ENCODE peak calls at places on chromosomes 16 and 17, in four cellular contexts. One of them, this sample, is unnamed.

GRCh38 chr16:23962001-23962400 is 126.2 kb downstream of the PRKCB start:
- DNase-seq in K562: no peak
- DNase-seq in GM12878: no peak
- DNase-seq in HepG2: no peak
- DNase-seq in this sample: no peak

GRCh38 chr17:21463204-21463661 is 87.1 kb downstream of the KCNJ12 start:
- DNase-seq in HepG2: no peak
- DNase-seq in K562: peak
- DNase-seq in GM12878: no peak
- DNase-seq in this sample: no peak

GRCh38 chr16:56310685-56311084 is 114.7 kb downstream of the AMFR start:
- DNase-seq in K562: no peak
- DNase-seq in GM12878: no peak
- DNase-seq in HepG2: no peak
- DNase-seq in this sample: no peak

GRCh38 chr17:4087911-4088693 is 54.7 kb downstream of the ZZEF1 start:
- DNase-seq in K562: no peak
- DNase-seq in HepG2: no peak
- DNase-seq in GM12878: no peak
- DNase-seq in this sample: no peak

GRCh38 chr16:17437142-17437720 is 33.5 kb downstream of the XYLT1 start:
- DNase-seq in GM12878: no peak
- DNase-seq in HepG2: no peak
- DNase-seq in K562: no peak
- DNase-seq in this sample: no peak

GRCh38 chr17:15255713-15256454 is 9.2 kb downstream of the PMP22 start:
- DNase-seq in K562: no peak
- DNase-seq in HepG2: no peak
- DNase-seq in GM12878: no peak
- DNase-seq in this sample: no peak

GRCh38 chr16:78748471-78748929 is 649.0 kb downstream of the WWOX start:
- DNase-seq in HepG2: no peak
- DNase-seq in K562: no peak
- DNase-seq in GM12878: no peak
- DNase-seq in this sample: no peak

GRCh38 chr16:53745753-53746258 is 41.9 kb downstream of the FTO start:
- DNase-seq in GM12878: no peak
- DNase-seq in K562: peak
- DNase-seq in HepG2: no peak
- DNase-seq in this sample: no peak

GRCh38 chr17:28344011-28344410 is 8.4 kb downstream of the TNFAIP1 start:
- DNase-seq in GM12878: no peak
- DNase-seq in HepG2: no peak
- DNase-seq in K562: no peak
- DNase-seq in this sample: no peak

GRCh38 chr16:71859751-71860521 is 14.2 kb downstream of the ATXN1L start:
- DNase-seq in GM12878: no peak
- DNase-seq in HepG2: no peak
- DNase-seq in K562: no peak
- DNase-seq in this sample: no peak

GRCh38 chr17:33192961-33193911 is 99.9 kb downstream of the ASIC2 start:
- DNase-seq in HepG2: no peak
- DNase-seq in K562: no peak
- DNase-seq in GM12878: no peak
- DNase-seq in this sample: no peak

GRCh38 chr17:51056813-51057510 is 63.7 kb downstream of the SPAG9 start:
- DNase-seq in GM12878: no peak
- DNase-seq in HepG2: peak
- DNase-seq in K562: peak
- DNase-seq in this sample: no peak

GRCh38 chr17:16418684-16419066 is 3.3 kb downstream of the TRPV2 start:
- DNase-seq in GM12878: no peak
- DNase-seq in K562: no peak
- DNase-seq in HepG2: no peak
- DNase-seq in this sample: no peak

GRCh38 chr16:87584975-87585374 is 17.3 kb upstream of the JPH3 start:
- DNase-seq in HepG2: no peak
- DNase-seq in K562: no peak
- DNase-seq in GM12878: no peak
- DNase-seq in this sample: no peak

GRCh38 chr17:81022371-81022729 is 12.6 kb upstream of the BAIAP2 start:
- DNase-seq in HepG2: no peak
- DNase-seq in K562: peak
- DNase-seq in GM12878: no peak
- DNase-seq in this sample: no peak

GRCh38 chr17:74096456-74096855 is 107.0 kb upstream of the RPL38 start:
- DNase-seq in HepG2: no peak
- DNase-seq in K562: no peak
- DNase-seq in GM12878: no peak
- DNase-seq in this sample: no peak

GRCh38 chr16:67509016-67509415 is 19.6 kb upstream of the RIPOR1 start:
- DNase-seq in HepG2: no peak
- DNase-seq in K562: no peak
- DNase-seq in GM12878: no peak
- DNase-seq in this sample: no peak

GRCh38 chr17:32516940-32517711 is 30.3 kb downstream of the CDK5R1 start:
- DNase-seq in GM12878: no peak
- DNase-seq in HepG2: no peak
- DNase-seq in K562: no peak
- DNase-seq in this sample: no peak

DNA sequence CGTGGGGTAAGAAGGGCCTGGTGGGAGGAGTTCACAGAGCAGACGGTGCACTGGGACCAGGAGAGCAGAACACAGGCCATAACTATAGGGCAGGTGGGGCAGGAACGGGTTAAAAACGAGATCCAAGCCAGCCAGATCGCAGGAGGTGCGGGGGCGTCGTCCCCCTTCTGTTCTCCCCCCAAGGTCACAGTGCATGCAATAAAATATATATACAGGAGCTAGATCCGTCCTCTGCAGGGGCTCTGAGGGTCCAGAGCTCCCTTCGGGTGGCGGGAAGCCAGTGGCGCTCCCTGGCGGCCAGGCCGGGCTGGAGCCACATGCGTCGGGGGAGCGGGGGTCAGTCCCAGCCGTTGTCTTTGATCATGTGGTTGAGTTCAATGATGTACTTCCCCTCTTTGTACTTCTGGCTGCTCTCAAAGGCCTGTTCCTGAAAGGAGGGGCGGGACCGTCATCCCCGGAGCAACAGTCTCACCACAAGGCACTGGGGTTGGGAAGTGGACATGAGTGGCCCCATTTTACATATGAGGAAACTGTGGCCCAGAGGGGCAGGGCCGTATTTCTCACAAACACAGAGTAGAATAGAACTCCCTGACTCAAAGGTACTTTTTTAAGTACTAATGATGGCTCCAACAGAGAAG is 768 bp upstream of the TBX6 start:
- DNase-seq in HepG2: peak
- DNase-seq in GM12878: peak
- DNase-seq in K562: peak
- DNase-seq in this sample: peak
- TF ChIP-seq TAF1 in HepG2: no peak
- TF ChIP-seq TAF1 in GM12878: peak
- TF ChIP-seq TAF1 in K562: no peak
- TF ChIP-seq TAF1 in this sample: no peak

GRCh38 chr16:35746963-35747657 is 2287.7 kb downstream of the TP53TG3F start:
- DNase-seq in GM12878: no peak
- DNase-seq in HepG2: no peak
- DNase-seq in K562: no peak
- DNase-seq in this sample: peak
- TF ChIP-seq POLR2AphosphoS5 in GM12878: no peak
- TF ChIP-seq POLR2AphosphoS5 in HepG2: no peak
- TF ChIP-seq POLR2AphosphoS5 in K562: no peak
- TF ChIP-seq POLR2AphosphoS5 in this sample: no peak

GRCh38 chr17:1764274-1764673 is 2.4 kb downstream of the SERPINF1 start:
- DNase-seq in K562: no peak
- DNase-seq in HepG2: no peak
- DNase-seq in GM12878: no peak
- DNase-seq in this sample: no peak
- TF ChIP-seq TAF1 in K562: no peak
- TF ChIP-seq TAF1 in HepG2: no peak
- TF ChIP-seq TAF1 in GM12878: no peak
- TF ChIP-seq TAF1 in this sample: no peak

DNA sequence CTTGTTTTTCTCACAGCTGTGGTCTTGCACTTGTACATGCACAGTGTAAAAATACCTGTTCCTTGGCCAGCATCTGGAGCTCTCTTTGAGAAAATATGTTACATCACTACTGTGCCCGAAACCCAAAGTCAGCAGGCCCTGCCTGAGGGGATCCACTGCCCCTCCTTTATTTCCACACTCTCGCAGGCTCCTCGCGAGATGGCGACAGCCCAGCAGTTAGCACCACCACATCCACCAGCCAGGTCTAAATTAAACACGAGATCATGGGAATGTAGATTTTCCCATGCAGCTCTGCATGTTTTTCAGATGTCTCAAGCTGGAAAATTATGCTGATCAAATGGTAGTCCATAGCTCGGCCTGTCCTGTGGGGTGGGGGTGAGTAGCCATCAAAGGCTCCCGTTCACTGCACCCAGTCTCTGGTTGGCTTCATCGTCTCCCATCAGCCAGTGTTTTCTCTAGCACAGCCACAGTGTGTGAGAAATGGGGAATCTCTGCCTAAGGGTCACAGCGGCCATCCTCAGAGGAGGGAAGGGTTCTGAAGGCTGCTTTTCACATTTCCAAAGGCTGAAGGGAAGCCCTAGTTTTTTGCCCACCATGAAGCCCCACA is 34.7 kb downstream of the EPN2 start:
- DNase-seq in K562: no peak
- DNase-seq in GM12878: no peak
- DNase-seq in HepG2: no peak
- DNase-seq in this sample: no peak
- TF ChIP-seq POLR2AphosphoS5 in K562: no peak
- TF ChIP-seq POLR2AphosphoS5 in GM12878: no peak
- TF ChIP-seq POLR2AphosphoS5 in HepG2: no peak
- TF ChIP-seq POLR2AphosphoS5 in this sample: no peak

GRCh38 chr16:2428051-2428786 is 1.0 kb upstream of the CCNF start:
- DNase-seq in HepG2: no peak
- DNase-seq in K562: peak
- DNase-seq in GM12878: no peak
- DNase-seq in this sample: no peak
- TF ChIP-seq TAF1 in HepG2: no peak
- TF ChIP-seq TAF1 in K562: peak
- TF ChIP-seq TAF1 in GM12878: no peak
- TF ChIP-seq TAF1 in this sample: no peak

GRCh38 chr17:64661731-64661980 is 451 bp downstream of the SMURF2 start:
- DNase-seq in K562: no peak
- DNase-seq in GM12878: no peak
- DNase-seq in HepG2: no peak
- DNase-seq in this sample: no peak
- TF ChIP-seq POLR2AphosphoS5 in K562: no peak
- TF ChIP-seq POLR2AphosphoS5 in GM12878: peak
- TF ChIP-seq POLR2AphosphoS5 in HepG2: no peak
- TF ChIP-seq POLR2AphosphoS5 in this sample: no peak

This sample was measured in GM12892.